ENCODE peak calls at places on chromosomes 2 and 18, in seven cellular contexts. O is activated effector memory CD4-positive, alpha-beta T cell treated with anti-CD3 and anti-CD28 coated beads, Interleukin-2, amount 50 U/mL, for 16 hours; S is SK-MEL-5; P is naive thymus-derived CD4-positive, alpha-beta T cell; N is AG10803; D is activated CD4-positive, CD25-positive, alpha-beta regulatory T cell; X is fibroblast of pulmonary artery. G is an unnamed sample.
A peak's percentile ranks its signal among the peaks of the same experiment; 100 is the strongest.

GRCh38 chr2:239394346-239394945 is 6.4 kb downstream of the HDAC4 start:
- DNase-seq in O (peak; percentile 55), S (no peak), P (no peak), N (no peak), D (no peak), X (no peak), G (no peak)

GRCh38 chr2:31079665-31080064 is 58.6 kb downstream of the GALNT14 start:
- DNase-seq in O (no peak), S (peak; percentile 46), P (no peak), N (no peak), D (no peak), X (no peak), G (no peak)

GRCh38 chr2:236527198-236527640 is 42.4 kb upstream of the ACKR3 start:
- DNase-seq in O (no peak), S (no peak), P (no peak), N (no peak), D (no peak), X (no peak), G (no peak)

GRCh38 chr2:9807555-9808305 is 35.5 kb upstream of the TAF1B start:
- DNase-seq in O (peak; percentile 57), S (no peak), P (no peak), N (no peak), D (no peak), X (no peak), G (no peak)

GRCh38 chr18:50286391-50287027 is 983 bp downstream of the CXXC1 start:
- DNase-seq in O (no peak), S (peak; percentile 37), P (no peak), N (peak; percentile 32), D (no peak), X (no peak), G (no peak)

GRCh38 chr2:229153307-229153706 is 117.8 kb downstream of the PID1 start:
- DNase-seq in O (no peak), S (no peak), P (no peak), N (no peak), D (no peak), X (no peak), G (no peak)

GRCh38 chr2:71631411-71631931 is 178.1 kb downstream of the DYSF start:
- DNase-seq in O (no peak), S (no peak), P (no peak), N (peak; percentile 83), D (no peak), X (no peak), G (no peak)

GRCh38 chr2:2940702-2941655 is 436.6 kb downstream of the EIPR1 start:
- DNase-seq in O (no peak), S (no peak), P (no peak), N (no peak), D (no peak), X (no peak), G (no peak)

GRCh38 chr2:197237720-197238370 is 72.7 kb downstream of the ANKRD44 start:
- DNase-seq in O (peak; percentile 62), S (peak; percentile 93), P (no peak), N (no peak), D (no peak), X (no peak), G (peak; percentile 80)

GRCh38 chr2:209305746-209306196 is 118.1 kb upstream of the MAP2 start:
- DNase-seq in O (no peak), S (no peak), P (no peak), N (no peak), D (no peak), X (no peak), G (no peak)

GRCh38 chr2:3679180-3679579 is 21.2 kb downstream of the ALLC start:
- DNase-seq in O (no peak), S (no peak), P (no peak), N (no peak), D (no peak), X (no peak), G (no peak)

GRCh38 chr2:69767034-69767433 is 25.1 kb downstream of the ANXA4 start:
- DNase-seq in O (no peak), S (no peak), P (no peak), N (peak; percentile 92), D (no peak), X (peak; percentile 46), G (peak; percentile 70)

GRCh38 chr2:8132371-8132831 is 549.5 kb upstream of the ID2 start:
- DNase-seq in O (no peak), S (no peak), P (no peak), N (peak; percentile 68), D (no peak), X (no peak), G (no peak)

GRCh38 chr2:63875143-63875542 is 33.4 kb downstream of the UGP2 start:
- DNase-seq in O (no peak), S (peak; percentile 92), P (no peak), N (peak; percentile 76), D (no peak), X (no peak), G (peak; percentile 37)

GRCh38 chr2:152566034-152566727 is 151.1 kb downstream of the PRPF40A start:
- DNase-seq in O (no peak), S (peak; percentile 29), P (no peak), N (no peak), D (no peak), X (no peak), G (no peak)

GRCh38 chr2:186887107-186888090 is 38.4 kb upstream of the ZSWIM2 start:
- DNase-seq in O (no peak), S (no peak), P (no peak), N (peak; percentile 51), D (no peak), X (peak; percentile 74), G (no peak)

GRCh38 chr18:57730146-57730545 is 73.0 kb downstream of the ATP8B1 start:
- DNase-seq in O (no peak), S (no peak), P (no peak), N (no peak), D (no peak), X (no peak), G (no peak)

GRCh38 chr2:211737282-211737681 is 801.3 kb downstream of the ERBB4 start:
- DNase-seq in O (no peak), S (no peak), P (no peak), N (no peak), D (no peak), X (peak; percentile 64), G (no peak)

GRCh38 chr2:112159454-112159921 is 21.3 kb downstream of the FBLN7 start:
- DNase-seq in O (peak; percentile 46), S (no peak), P (no peak), N (no peak), D (no peak), X (no peak), G (no peak)

GRCh38 chr2:8993902-8994278 is 9.6 kb downstream of the MBOAT2 start:
- DNase-seq in O (no peak), S (no peak), P (no peak), N (no peak), D (no peak), X (no peak), G (no peak)

GRCh38 chr18:41372266-41372665 is 582.8 kb upstream of the PIK3C3 start:
- DNase-seq in O (no peak), S (no peak), P (no peak), N (no peak), D (no peak), X (no peak), G (no peak)

GRCh38 chr18:70454705-70455322 is 166.0 kb downstream of the SOCS6 start:
- DNase-seq in O (no peak), S (peak; percentile 76), P (no peak), N (peak; percentile 68), D (no peak), X (peak; percentile 82), G (peak; percentile 89)

GRCh38 chr18:56995579-56996194 is 151.2 kb upstream of the BOD1L2 start:
- DNase-seq in O (no peak), S (no peak), P (no peak), N (no peak), D (no peak), X (no peak), G (peak; percentile 66)

GRCh38 chr2:170212625-170213280 is 34.8 kb downstream of the MYO3B start:
- DNase-seq in O (no peak), S (no peak), P (no peak), N (peak; percentile 6), D (no peak), X (no peak), G (no peak)

GRCh38 chr18:31562726-31563125 is 29.0 kb upstream of the TTR start:
- DNase-seq in O (no peak), S (no peak), P (no peak), N (no peak), D (no peak), X (no peak), G (no peak)

GRCh38 chr2:142603761-142604160 is 273.7 kb upstream of the KYNU start:
- DNase-seq in O (no peak), S (no peak), P (no peak), N (no peak), D (no peak), X (peak; percentile 18), G (peak; percentile 12)